ENCODE peak calls at places on chromosomes 16 and 17, in four cellular contexts. Y is heart right ventricle, T is prostate gland, V is left ventricle myocardium inferior. Q is an unnamed sample.

GRCh38 chr17:16948587-16949376 is 23.1 kb downstream of the TNFRSF13B start:
- DNase-seq in Y (no peak), T (no peak), V (no peak), Q (no peak)

GRCh38 chr17:7404737-7405412 is 978 bp upstream of the TMEM256 start:
- DNase-seq in Y (peak), T (no peak), V (peak), Q (no peak)

GRCh38 chr16:3101018-3101840 is 2.1 kb upstream of the ZSCAN10 start:
- DNase-seq in Y (no peak), T (no peak), V (no peak), Q (no peak)

GRCh38 chr17:35088647-35088910 is 25.1 kb upstream of the RFFL start:
- DNase-seq in Y (no peak), T (peak), V (no peak), Q (no peak)

GRCh38 chr17:78126895-78127239 is 1.7 kb downstream of the TMC6 start:
- DNase-seq in Y (no peak), T (no peak), V (no peak), Q (no peak)

GRCh38 chr17:68318103-68318991 is 27.1 kb downstream of the ARSG start:
- DNase-seq in Y (no peak), T (no peak), V (no peak), Q (no peak)

GRCh38 chr17:63919311-63919723 is 678 bp upstream of the GH1 start:
- DNase-seq in Y (no peak), T (peak), V (no peak), Q (no peak)

GRCh38 chr17:50196826-50197225 is 4.6 kb downstream of the COL1A1 start:
- DNase-seq in Y (no peak), T (no peak), V (no peak), Q (no peak)

GRCh38 chr16:89408315-89408714 is 82.0 kb downstream of the ANKRD11 start:
- DNase-seq in Y (peak), T (no peak), V (peak), Q (no peak)

GRCh38 chr16:22318690-22319358 is 21.6 kb downstream of the POLR3E start:
- DNase-seq in Y (no peak), T (no peak), V (no peak), Q (no peak)

GRCh38 chr16:51024703-51025102 is 126.4 kb downstream of the SALL1 start:
- DNase-seq in Y (no peak), T (no peak), V (no peak), Q (no peak)

GRCh38 chr17:62126292-62126691 is 61.2 kb upstream of the MED13 start:
- DNase-seq in Y (no peak), T (no peak), V (no peak), Q (no peak)

GRCh38 chr16:20956319-20956718 is 55.7 kb downstream of the LYRM1 start:
- DNase-seq in Y (no peak), T (no peak), V (no peak), Q (no peak)

GRCh38 chr17:10875411-10875810 is 37.5 kb upstream of the PIRT start:
- DNase-seq in Y (no peak), T (no peak), V (no peak), Q (no peak)

GRCh38 chr16:21566891-21567414 is 32.4 kb upstream of the METTL9 start:
- DNase-seq in Y (no peak), T (no peak), V (no peak), Q (no peak)

GRCh38 chr16:87593710-87594258 is 8.5 kb upstream of the JPH3 start:
- DNase-seq in Y (no peak), T (no peak), V (no peak), Q (no peak)

GRCh38 chr17:60390881-60391418 is 983 bp downstream of the USP32 start:
- DNase-seq in Y (no peak), T (peak), V (no peak), Q (peak)

GRCh38 chr17:10162034-10162433 is 36.4 kb downstream of the GAS7 start:
- DNase-seq in Y (no peak), T (no peak), V (no peak), Q (no peak)

GRCh38 chr17:79304907-79305306 is 230.3 kb downstream of the ENGASE start:
- DNase-seq in Y (no peak), T (no peak), V (no peak), Q (no peak)

GRCh38 chr17:29390856-29391631 is 881 bp downstream of the TAOK1 start:
- DNase-seq in Y (no peak), T (peak), V (peak), Q (no peak)

GRCh38 chr17:45256114-45256966 is 5.6 kb downstream of the SPATA32 start:
- DNase-seq in Y (no peak), T (no peak), V (no peak), Q (no peak)

GRCh38 chr16:12538667-12539081 is 265.0 kb downstream of the CPPED1 start:
- DNase-seq in Y (no peak), T (no peak), V (no peak), Q (no peak)

GRCh38 chr17:21131090-21131616 is 4.4 kb downstream of the DHRS7B start:
- DNase-seq in Y (no peak), T (no peak), V (no peak), Q (no peak)

GRCh38 chr17:10151667-10152496 is 46.5 kb downstream of the GAS7 start:
- DNase-seq in Y (no peak), T (no peak), V (no peak), Q (no peak)

GRCh38 chr16:86740817-86741799 is 162.8 kb downstream of the FOXL1 start:
- DNase-seq in Y (peak), T (no peak), V (peak), Q (no peak)

GRCh38 chr16:86732621-86733297 is 154.4 kb downstream of the FOXL1 start:
- DNase-seq in Y (no peak), T (no peak), V (no peak), Q (no peak)

GRCh38 chr17:14604920-14605599 is 304.2 kb downstream of the HS3ST3B1 start:
- DNase-seq in Y (peak), T (no peak), V (peak), Q (no peak)

GRCh38 chr17:69555056-69555455 is 140.6 kb downstream of the MAP2K6 start:
- DNase-seq in Y (no peak), T (peak), V (no peak), Q (no peak)

GRCh38 chr16:81645303-81645702 is 133.8 kb upstream of the PLCG2 start:
- DNase-seq in Y (peak), T (peak), V (peak), Q (peak)

GRCh38 chr17:35491417-35491816 is 42.9 kb upstream of the SLFN13 start:
- DNase-seq in Y (no peak), T (no peak), V (no peak), Q (no peak)

GRCh38 chr16:6735631-6736030 is 597.0 kb upstream of the RBFOX1 start:
- DNase-seq in Y (no peak), T (no peak), V (no peak), Q (no peak)

GRCh38 chr16:569445-570254 is at the start of gene PIGQ:
- DNase-seq in Y (peak), T (peak), V (peak), Q (peak)

GRCh38 chr17:37708616-37709212 is 36.1 kb downstream of the HNF1B start:
- DNase-seq in Y (no peak), T (no peak), V (no peak), Q (no peak)

DNA sequence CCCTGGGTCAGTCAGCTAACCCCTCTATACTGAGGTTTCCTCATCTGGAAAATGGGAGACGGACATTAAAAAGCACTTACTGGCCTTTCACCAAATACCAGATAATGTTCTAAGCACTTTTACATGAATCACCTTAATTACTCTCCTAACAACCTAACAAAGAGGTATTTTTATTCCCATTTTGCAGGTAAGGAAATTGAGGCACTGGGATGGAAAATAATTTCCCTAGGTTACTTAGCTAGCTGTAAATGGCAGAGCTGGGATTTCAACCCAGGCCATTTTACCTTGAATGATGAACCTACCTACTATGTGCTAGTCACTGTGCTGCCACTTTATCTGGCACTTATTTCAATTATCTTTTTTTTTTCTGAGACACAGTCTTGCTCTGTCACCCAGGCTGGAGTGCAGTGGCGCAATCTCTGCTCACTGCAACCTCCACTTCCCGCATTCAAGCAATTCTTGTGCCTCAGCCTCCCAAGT is 3.7 kb downstream of the KIF22 start:
- DNase-seq in Y (no peak), T (no peak), V (no peak), Q (no peak)
- H3K27ac ChIP-seq in Y (no peak), T (no peak), V (no peak), Q (no peak)

GRCh38 chr16:79868841-79869240 is 268.3 kb upstream of the MAF start:
- DNase-seq in Y (no peak), T (no peak), V (no peak), Q (no peak)
- H3K27ac ChIP-seq in Y (no peak), T (no peak), V (no peak), Q (no peak)

GRCh38 chr17:27558341-27558740 is 72.6 kb upstream of the LGALS9 start:
- DNase-seq in Y (no peak), T (no peak), V (no peak), Q (no peak)

GRCh38 chr17:27558842-27559505 is 72.0 kb upstream of the LGALS9 start:
- DNase-seq in Y (no peak), T (no peak), V (no peak), Q (no peak)

GRCh38 chr17:27559996-27560481 is 70.9 kb upstream of the LGALS9 start:
- DNase-seq in Y (peak), T (no peak), V (peak), Q (no peak)

GRCh38 chr17:27560668-27561067 is 70.3 kb upstream of the LGALS9 start:
- DNase-seq in Y (peak), T (no peak), V (no peak), Q (no peak)

DNA sequence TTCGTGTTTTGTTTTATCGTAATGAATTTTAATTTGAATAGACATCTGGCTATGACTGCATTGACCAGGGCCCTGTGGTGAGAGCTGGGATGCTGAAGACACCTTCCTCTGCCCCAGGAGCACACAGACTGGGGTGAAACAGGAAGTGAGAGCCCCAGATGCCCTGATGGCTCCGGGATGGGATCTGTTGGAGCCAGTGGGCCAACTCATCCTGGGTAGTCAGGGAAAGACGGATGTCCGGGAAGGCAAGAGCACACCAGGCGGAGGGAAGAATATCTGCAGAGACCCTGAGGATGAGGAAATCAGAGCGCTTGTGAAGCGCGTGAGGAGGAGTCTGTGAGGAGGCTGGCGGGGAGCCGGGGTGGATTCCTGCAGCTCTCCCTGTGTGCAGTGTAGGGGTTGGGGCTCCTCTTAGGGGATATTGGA is 71.5 kb upstream of the LGALS9 start:
- DNase-seq in Y (peak), T (no peak), V (no peak), Q (no peak)
- H3K27ac ChIP-seq in Y (peak), T (no peak), V (peak), Q (peak)

DNA sequence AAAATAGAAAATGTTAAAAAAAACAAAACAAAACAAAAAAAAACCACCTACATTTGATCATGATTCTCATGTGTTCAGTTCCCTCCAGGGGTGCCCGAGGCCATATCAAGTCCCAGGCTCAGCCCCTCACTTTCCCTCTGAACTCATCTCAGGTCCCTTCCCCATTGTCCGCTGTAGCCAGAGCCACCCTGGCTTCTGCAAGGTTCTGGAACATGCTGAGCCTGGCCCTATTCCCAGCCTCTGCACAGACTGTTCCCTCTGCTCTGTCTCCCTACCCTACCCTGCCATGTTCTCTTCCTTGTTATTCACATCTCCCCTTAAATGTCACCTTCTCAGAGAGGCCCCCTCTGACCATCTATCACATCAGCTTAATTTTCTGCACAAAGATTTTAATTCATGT is 46.9 kb downstream of the TK2 start:
- DNase-seq in Y (no peak), T (peak), V (peak), Q (no peak)
- H3K27ac ChIP-seq in Y (no peak), T (peak), V (peak), Q (no peak)

GRCh38 chr16:56269824-56270684 is 78.8 kb downstream of the GNAO1 start:
- DNase-seq in Y (peak), T (no peak), V (no peak), Q (no peak)

GRCh38 chr16:56268799-56269198 is 77.5 kb downstream of the GNAO1 start:
- DNase-seq in Y (no peak), T (no peak), V (no peak), Q (no peak)

GRCh38 chr16:56272495-56272894 is 81.2 kb downstream of the GNAO1 start:
- DNase-seq in Y (no peak), T (no peak), V (no peak), Q (no peak)

GRCh38 chr16:56269276-56269675 is 78.0 kb downstream of the GNAO1 start:
- DNase-seq in Y (no peak), T (no peak), V (no peak), Q (no peak)

GRCh38 chr16:56270828-56271227 is 79.5 kb downstream of the GNAO1 start:
- DNase-seq in Y (no peak), T (no peak), V (no peak), Q (no peak)
- H3K27ac ChIP-seq in Y (no peak), T (no peak), V (no peak), Q (peak)

GRCh38 chr17:3917391-3917931 is 1.2 kb upstream of the P2RX1 start:
- DNase-seq in Y (peak), T (no peak), V (peak), Q (no peak)

GRCh38 chr17:3916825-3917224 is 560 bp upstream of the P2RX1 start:
- DNase-seq in Y (no peak), T (no peak), V (no peak), Q (no peak)

GRCh38 chr17:3916013-3916696 is at the start of gene P2RX1:
- DNase-seq in Y (no peak), T (no peak), V (no peak), Q (no peak)

GRCh38 chr17:3914319-3914685 is 2.0 kb downstream of the P2RX1 start:
- DNase-seq in Y (no peak), T (no peak), V (no peak), Q (no peak)

DNA sequence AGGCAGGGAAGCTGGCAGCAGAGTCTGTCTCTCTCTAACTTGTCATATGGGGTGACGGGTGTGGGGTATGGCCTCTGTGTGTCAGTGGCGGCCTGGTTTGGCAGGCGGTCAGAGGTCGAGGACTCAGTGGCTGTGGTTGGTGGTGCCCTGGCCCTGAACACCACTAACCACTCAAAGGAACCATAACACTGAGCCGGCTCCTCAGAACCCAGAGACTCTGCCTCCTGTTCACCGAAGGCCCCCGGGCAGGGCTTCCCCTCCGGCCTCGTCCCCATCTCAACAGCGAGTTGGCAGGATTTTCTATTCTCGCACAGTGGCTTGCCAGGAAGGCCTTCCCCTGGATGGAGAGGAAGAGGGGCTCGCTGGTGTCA is 638 bp downstream of the P2RX1 start:
- DNase-seq in Y (no peak), T (no peak), V (no peak), Q (no peak)
- H3K27ac ChIP-seq in Y (no peak), T (no peak), V (no peak), Q (no peak)

GRCh38 chr16:67459066-67459857 is 21.7 kb downstream of the ATP6V0D1 start:
- DNase-seq in Y (peak), T (peak), V (peak), Q (peak)

GRCh38 chr16:67460168-67460567 is 20.8 kb downstream of the ATP6V0D1 start:
- DNase-seq in Y (no peak), T (no peak), V (peak), Q (no peak)

GRCh38 chr16:67458121-67458641 is 22.8 kb downstream of the ATP6V0D1 start:
- DNase-seq in Y (no peak), T (no peak), V (peak), Q (no peak)

GRCh38 chr16:67460961-67461360 is 20.0 kb downstream of the ATP6V0D1 start:
- DNase-seq in Y (no peak), T (no peak), V (no peak), Q (no peak)

DNA sequence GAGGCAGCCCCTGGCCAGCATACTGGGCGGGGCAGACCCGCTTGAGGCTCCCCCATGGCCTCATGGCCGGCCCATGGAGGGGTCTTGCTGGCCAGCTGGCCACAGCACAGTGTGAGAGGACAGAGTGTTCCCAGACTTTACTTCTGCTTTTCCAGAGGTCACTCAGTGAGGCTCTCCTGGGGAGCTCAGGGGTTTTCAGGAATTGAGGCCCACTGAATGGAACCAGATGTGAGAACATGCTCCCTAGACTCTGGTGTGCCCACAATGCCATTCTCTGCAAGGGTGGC is 21.2 kb downstream of the ATP6V0D1 start:
- DNase-seq in Y (no peak), T (no peak), V (peak), Q (no peak)
- H3K27ac ChIP-seq in Y (peak), T (peak), V (peak), Q (peak)

GRCh38 chr16:85579199-85579598 is 33.9 kb upstream of the GSE1 start:
- DNase-seq in Y (no peak), T (no peak), V (no peak), Q (no peak)

GRCh38 chr16:85578599-85578948 is 34.5 kb upstream of the GSE1 start:
- DNase-seq in Y (no peak), T (no peak), V (no peak), Q (no peak)

GRCh38 chr16:85580684-85581083 is 32.4 kb upstream of the GSE1 start:
- DNase-seq in Y (no peak), T (no peak), V (no peak), Q (no peak)

GRCh38 chr16:85577899-85578598 is 35.1 kb upstream of the GSE1 start:
- DNase-seq in Y (no peak), T (no peak), V (no peak), Q (no peak)

DNA sequence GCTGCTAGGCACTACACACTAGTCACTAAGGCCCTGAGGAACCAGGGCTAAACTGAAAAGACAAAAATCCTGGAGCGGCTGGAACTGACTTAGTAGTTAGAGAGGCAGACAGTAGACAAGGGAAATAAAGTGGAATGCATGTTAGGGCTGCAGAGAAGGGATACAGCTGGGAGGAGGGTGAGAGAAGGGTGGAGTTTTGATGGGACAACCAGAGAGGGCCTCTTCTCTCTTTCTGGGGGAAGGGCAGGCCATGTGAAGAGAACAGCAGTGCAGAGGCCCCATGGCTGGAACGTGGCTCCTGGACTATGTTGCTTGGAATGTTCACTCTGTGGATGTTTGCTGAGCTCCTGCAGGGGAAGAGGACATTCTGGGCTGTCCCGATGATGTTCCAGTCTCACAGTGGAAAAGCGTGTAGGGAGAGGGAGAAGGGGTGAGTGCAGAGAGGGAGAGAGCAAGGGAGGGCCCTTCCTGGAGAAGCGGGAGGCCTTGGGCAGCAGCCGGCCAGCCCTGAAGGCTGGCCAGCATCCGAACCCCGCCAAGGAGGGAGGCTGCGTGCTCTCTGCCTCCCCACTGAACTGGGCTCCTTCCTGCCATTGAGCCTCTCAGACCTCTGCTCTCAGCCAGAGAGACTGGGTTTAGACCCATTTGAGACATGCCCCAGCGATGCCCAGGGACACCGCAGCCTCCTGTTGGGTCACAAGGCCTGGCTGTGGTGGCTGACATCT is 33.1 kb upstream of the GSE1 start:
- DNase-seq in Y (no peak), T (no peak), V (no peak), Q (no peak)
- H3K27ac ChIP-seq in Y (no peak), T (no peak), V (no peak), Q (no peak)